ENCODE peak calls at places on chromosomes 6 and 20, in seven cellular contexts. E, W, V, Z, P, L and X are unnamed samples.

GRCh38 chr6:17971128-17972073 is 16.0 kb downstream of the KIF13A start:
- DNase-seq in V (no peak), P (no peak), L (no peak), E (no peak), W (peak; percentile 60), Z (peak; percentile 75), X (no peak)

GRCh38 chr20:41482647-41483552 is 116.3 kb upstream of the EMILIN3 start:
- DNase-seq in E (no peak), Z (peak; percentile 96), W (peak; percentile 28), L (no peak), P (no peak), V (no peak), X (peak; percentile 82)

GRCh38 chr6:154839546-154839945 is 106.3 kb downstream of the SCAF8 start:
- DNase-seq in V (no peak), E (no peak), W (no peak), Z (no peak), L (no peak), P (no peak), X (no peak)

GRCh38 chr6:146785001-146785585 is 186.3 kb downstream of the ADGB start:
- DNase-seq in W (peak; percentile 71), E (peak; percentile 18), V (no peak), Z (peak; percentile 44), L (no peak), P (no peak), X (peak; percentile 14)

GRCh38 chr6:43273707-43274106 is 24.4 kb upstream of the SLC22A7 start:
- DNase-seq in Z (no peak), W (no peak), P (no peak), E (no peak), L (no peak), V (no peak), X (no peak)

GRCh38 chr6:47265971-47266370 is 43.7 kb downstream of the TNFRSF21 start:
- DNase-seq in L (no peak), W (no peak), V (no peak), Z (no peak), P (no peak), E (no peak), X (no peak)

GRCh38 chr6:25788305-25788922 is 33.9 kb downstream of the SLC17A4 start:
- DNase-seq in L (peak; percentile 2), P (no peak), E (peak; percentile 11), Z (peak; percentile 62), W (peak; percentile 46), V (peak; percentile 21), X (no peak)

GRCh38 chr6:14555804-14556203 is 438.2 kb downstream of the CD83 start:
- DNase-seq in W (no peak), L (no peak), P (no peak), Z (no peak), V (no peak), E (no peak), X (no peak)

GRCh38 chr6:39295538-39295937 is 18.7 kb downstream of the KCNK17 start:
- DNase-seq in Z (no peak), E (no peak), W (no peak), V (no peak), L (no peak), P (no peak), X (no peak)

GRCh38 chr6:127482318-127482717 is 23.1 kb upstream of the KIAA0408 start:
- DNase-seq in L (no peak), E (no peak), P (no peak), Z (no peak), W (no peak), V (no peak), X (no peak)

GRCh38 chr6:136178749-136179148 is 71.4 kb downstream of the MTFR2 start:
- DNase-seq in L (no peak), Z (no peak), V (no peak), P (no peak), W (no peak), E (no peak), X (no peak)

GRCh38 chr20:3677733-3678132 is 4.1 kb downstream of the ADAM33 start:
- DNase-seq in L (no peak), W (no peak), V (no peak), E (no peak), P (no peak), Z (no peak), X (no peak)

GRCh38 chr6:111469543-111469942 is 13.5 kb downstream of the REV3L start:
- DNase-seq in P (no peak), W (no peak), E (no peak), L (no peak), Z (no peak), V (no peak), X (no peak)

GRCh38 chr6:16061833-16062232 is 67.1 kb upstream of the MYLIP start:
- DNase-seq in E (no peak), L (no peak), V (no peak), W (no peak), P (no peak), Z (no peak), X (no peak)

GRCh38 chr6:136129365-136129764 is 120.7 kb downstream of the MTFR2 start:
- DNase-seq in W (no peak), V (no peak), Z (no peak), L (no peak), P (no peak), E (no peak), X (no peak)